ENCODE peak calls at places on chromosomes 11 and 22, in five cellular contexts. One of them, this sample, is unnamed.

GRCh38 chr11:119651802-119652584 is 77.0 kb downstream of the NECTIN1 start:
- DNase-seq in nephron progenitor cell: no peak
- DNase-seq in SK-N-SH: no peak
- DNase-seq in fibroblast of lung: no peak
- DNase-seq in fibroblast of villous mesenchyme: no peak
- DNase-seq in this sample: no peak

GRCh38 chr22:20039683-20040325 is 18.9 kb downstream of the TANGO2 start:
- DNase-seq in nephron progenitor cell: no peak
- DNase-seq in SK-N-SH: no peak
- DNase-seq in fibroblast of lung: no peak
- DNase-seq in fibroblast of villous mesenchyme: no peak
- DNase-seq in this sample: no peak

GRCh38 chr11:66867425-66868040 is 10.7 kb downstream of the LRFN4 start:
- DNase-seq in nephron progenitor cell: no peak
- DNase-seq in SK-N-SH: no peak
- DNase-seq in fibroblast of lung: no peak
- DNase-seq in fibroblast of villous mesenchyme: no peak
- DNase-seq in this sample: no peak

GRCh38 chr11:40166892-40167291 is 1292.6 kb downstream of the LRRC4C start:
- DNase-seq in nephron progenitor cell: no peak
- DNase-seq in SK-N-SH: no peak
- DNase-seq in fibroblast of lung: peak
- DNase-seq in fibroblast of villous mesenchyme: no peak
- DNase-seq in this sample: no peak

GRCh38 chr11:80155412-80156017 is 714.7 kb upstream of the TENM4 start:
- DNase-seq in nephron progenitor cell: peak
- DNase-seq in SK-N-SH: peak
- DNase-seq in fibroblast of lung: no peak
- DNase-seq in fibroblast of villous mesenchyme: peak
- DNase-seq in this sample: peak

GRCh38 chr11:116446542-116446941 is 326.2 kb downstream of the BUD13 start:
- DNase-seq in nephron progenitor cell: no peak
- DNase-seq in SK-N-SH: no peak
- DNase-seq in fibroblast of lung: no peak
- DNase-seq in fibroblast of villous mesenchyme: no peak
- DNase-seq in this sample: no peak

GRCh38 chr11:61616443-61616842 is 35.6 kb upstream of the SYT7 start:
- DNase-seq in nephron progenitor cell: no peak
- DNase-seq in SK-N-SH: no peak
- DNase-seq in fibroblast of lung: peak
- DNase-seq in fibroblast of villous mesenchyme: peak
- DNase-seq in this sample: no peak

GRCh38 chr22:46108564-46109473 is 41.5 kb upstream of the PPARA start:
- DNase-seq in nephron progenitor cell: peak
- DNase-seq in SK-N-SH: peak
- DNase-seq in fibroblast of lung: peak
- DNase-seq in fibroblast of villous mesenchyme: peak
- DNase-seq in this sample: peak

GRCh38 chr22:29156507-29156906 is 49.2 kb upstream of the EMID1 start:
- DNase-seq in nephron progenitor cell: peak
- DNase-seq in SK-N-SH: no peak
- DNase-seq in fibroblast of lung: no peak
- DNase-seq in fibroblast of villous mesenchyme: no peak
- DNase-seq in this sample: no peak

GRCh38 chr11:75386912-75387311 is 12.4 kb upstream of the RPS3 start:
- DNase-seq in nephron progenitor cell: no peak
- DNase-seq in SK-N-SH: no peak
- DNase-seq in fibroblast of lung: peak
- DNase-seq in fibroblast of villous mesenchyme: no peak
- DNase-seq in this sample: peak

GRCh38 chr11:75667831-75668507 is 869 bp downstream of the MAP6 start:
- DNase-seq in nephron progenitor cell: peak
- DNase-seq in SK-N-SH: peak
- DNase-seq in fibroblast of lung: peak
- DNase-seq in fibroblast of villous mesenchyme: no peak
- DNase-seq in this sample: peak

GRCh38 chr11:104905271-104905670 is 7.0 kb upstream of the CASP12 start:
- DNase-seq in nephron progenitor cell: no peak
- DNase-seq in SK-N-SH: no peak
- DNase-seq in fibroblast of lung: no peak
- DNase-seq in fibroblast of villous mesenchyme: no peak
- DNase-seq in this sample: no peak

GRCh38 chr11:116731097-116731761 is 41.6 kb downstream of the BUD13 start:
- DNase-seq in nephron progenitor cell: peak
- DNase-seq in SK-N-SH: peak
- DNase-seq in fibroblast of lung: peak
- DNase-seq in fibroblast of villous mesenchyme: peak
- DNase-seq in this sample: peak

GRCh38 chr11:44624761-44625221 is 59.3 kb downstream of the CD82 start:
- DNase-seq in nephron progenitor cell: no peak
- DNase-seq in SK-N-SH: no peak
- DNase-seq in fibroblast of lung: no peak
- DNase-seq in fibroblast of villous mesenchyme: no peak
- DNase-seq in this sample: peak

GRCh38 chr11:107018902-107019493 is 722 bp upstream of the GUCY1A2 start:
- DNase-seq in nephron progenitor cell: peak
- DNase-seq in SK-N-SH: peak
- DNase-seq in fibroblast of lung: peak
- DNase-seq in fibroblast of villous mesenchyme: peak
- DNase-seq in this sample: peak

GRCh38 chr22:35892192-35892591 is 136.4 kb downstream of the RBFOX2 start:
- DNase-seq in nephron progenitor cell: no peak
- DNase-seq in SK-N-SH: no peak
- DNase-seq in fibroblast of lung: peak
- DNase-seq in fibroblast of villous mesenchyme: peak
- DNase-seq in this sample: no peak